ENCODE peak calls at places on chromosome 10, in six cellular contexts. Z is SK-N-SH, V is sigmoid colon, C is stomach, U is prostate gland, R is breast epithelium. E is an unnamed sample.

GRCh38 chr10:29104661-29105369 is 184.1 kb upstream of the LYZL1 start:
- DNase-seq in R (no peak), Z (no peak), V (no peak), C (no peak), U (no peak), E (no peak)

GRCh38 chr10:105793071-105793470 is 1152.0 kb downstream of the SORCS3 start:
- DNase-seq in Z (no peak), U (no peak), C (no peak), V (no peak), R (no peak), E (no peak)

GRCh38 chr10:11714750-11715365 is 27.3 kb upstream of the ECHDC3 start:
- DNase-seq in U (no peak), R (no peak), V (no peak), C (no peak), Z (no peak), E (no peak)

GRCh38 chr10:71714055-71714454 is 5.5 kb downstream of the C10orf105 start:
- DNase-seq in Z (no peak), R (no peak), C (no peak), U (no peak), V (no peak), E (no peak)

GRCh38 chr10:65231148-65231547 is 1694.7 kb upstream of the LRRTM3 start:
- DNase-seq in Z (no peak), C (no peak), V (no peak), U (no peak), R (no peak), E (no peak)

GRCh38 chr10:70379581-70380176 is 2.7 kb downstream of the LRRC20 start:
- DNase-seq in U (no peak), V (no peak), Z (peak; percentile 64), R (no peak), C (no peak), E (peak; percentile 30)

GRCh38 chr10:96703358-96703757 is 17.0 kb downstream of the PIK3AP1 start:
- DNase-seq in C (no peak), R (no peak), U (no peak), V (no peak), Z (no peak), E (no peak)

GRCh38 chr10:110706690-110707098 is 62.6 kb downstream of the RBM20 start:
- DNase-seq in Z (no peak), V (no peak), C (no peak), U (no peak), R (no peak), E (no peak)

GRCh38 chr10:98172495-98172894 is 38.0 kb downstream of the R3HCC1L start:
- DNase-seq in U (no peak), Z (no peak), R (no peak), C (no peak), V (no peak), E (no peak)

GRCh38 chr10:92575961-92576360 is 2.1 kb upstream of the IDE start:
- DNase-seq in V (no peak), C (no peak), U (no peak), Z (no peak), R (no peak), E (peak; percentile 81)

GRCh38 chr10:88114368-88114767 is 250.9 kb downstream of the PTEN start:
- DNase-seq in V (no peak), Z (peak; percentile 36), R (no peak), C (peak; percentile 65), U (no peak), E (no peak)

GRCh38 chr10:122165492-122165832 is 105.6 kb upstream of the BTBD16 start:
- DNase-seq in R (no peak), C (no peak), U (no peak), Z (no peak), V (no peak), E (no peak)

GRCh38 chr10:122163182-122164027 is 107.7 kb upstream of the BTBD16 start:
- DNase-seq in U (no peak), R (no peak), Z (peak; percentile 83), C (no peak), V (no peak), E (no peak)

GRCh38 chr10:122162566-122163181 is 108.4 kb upstream of the BTBD16 start:
- DNase-seq in V (no peak), U (no peak), Z (peak; percentile 71), C (peak; percentile 56), R (no peak), E (no peak)

GRCh38 chr10:122164815-122165491 is 106.1 kb upstream of the BTBD16 start:
- DNase-seq in V (no peak), R (no peak), Z (no peak), C (peak; percentile 60), U (no peak), E (no peak)

GRCh38 chr10:122164028-122164601 is 107.0 kb upstream of the BTBD16 start:
- DNase-seq in V (no peak), Z (peak; percentile 82), R (no peak), C (no peak), U (no peak), E (no peak)
- TF ChIP-seq POLR2AphosphoS5 in V (no peak), Z (no peak), R (no peak), C (no peak), U (no peak), E (no peak)

GRCh38 chr10:31887850-31888249 is 40.8 kb downstream of the ARHGAP12 start:
- DNase-seq in R (no peak), V (no peak), U (no peak), C (no peak), Z (no peak), E (no peak)
- H3K27me3 ChIP-seq in R (no peaks in the 10 kb centered on the region), V (no peaks in the 10 kb centered on the region), U (no peaks in the 10 kb centered on the region), C (no peaks in the 10 kb centered on the region), Z (no peaks in the 10 kb centered on the region), E (no peaks in the 10 kb centered on the region)

GRCh38 chr10:49140306-49141175 is 6.7 kb upstream of the FAM170B start:
- DNase-seq in U (no peak), C (no peak), Z (no peak), R (no peak), V (no peak), E (no peak)

GRCh38 chr10:49138361-49138891 is 4.6 kb upstream of the FAM170B start:
- DNase-seq in Z (no peak), C (no peak), V (no peak), U (no peak), R (no peak), E (no peak)

GRCh38 chr10:49139866-49140195 is 6.0 kb upstream of the FAM170B start:
- DNase-seq in C (no peak), U (no peak), Z (no peak), R (no peak), V (no peak), E (no peak)

GRCh38 chr10:49141541-49142332 is 7.9 kb upstream of the FAM170B start:
- DNase-seq in Z (no peak), R (no peak), V (no peak), U (no peak), C (no peak), E (no peak)

DNA sequence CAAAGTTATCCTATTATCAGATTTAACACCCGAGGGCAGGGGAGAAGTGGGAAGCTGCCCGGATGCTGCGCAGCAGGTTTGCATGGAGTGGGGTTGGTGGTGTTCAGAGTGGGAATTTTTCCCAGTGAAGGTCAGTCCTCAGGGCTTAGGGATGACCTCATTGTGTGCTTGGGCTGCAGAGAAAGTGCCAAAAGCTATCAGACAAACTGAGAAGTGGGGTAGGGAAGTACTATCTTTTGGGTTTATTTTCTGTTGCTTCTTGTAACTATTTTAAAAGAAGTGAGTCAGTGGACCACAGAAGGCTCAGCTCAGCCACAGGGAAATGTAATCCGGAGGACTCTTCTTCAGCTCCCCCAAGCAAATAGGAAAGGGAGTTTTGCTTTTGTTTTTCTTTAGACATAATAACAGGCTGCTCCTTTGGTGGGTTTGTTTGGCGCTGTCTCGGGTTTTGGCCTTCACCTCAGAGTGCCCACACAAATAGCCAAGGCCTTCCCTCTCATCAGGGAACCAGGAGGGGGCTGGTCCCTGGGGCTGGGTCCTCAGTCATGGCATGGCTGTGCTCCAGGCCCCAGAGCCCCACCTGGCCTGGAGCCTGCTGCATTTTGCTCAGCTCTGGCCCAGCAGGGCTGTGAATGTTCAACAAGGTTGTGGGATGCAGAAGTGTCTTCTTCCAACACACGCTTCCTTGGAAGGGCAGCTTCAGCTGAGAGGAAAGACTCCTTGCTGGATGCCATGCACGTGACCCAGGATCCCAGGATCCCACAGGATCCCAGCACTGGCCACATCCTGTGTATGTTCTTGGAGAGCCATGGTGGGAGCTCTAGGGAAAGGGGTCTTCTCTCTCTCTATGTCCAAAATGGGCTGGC is 5.4 kb upstream of the FAM170B start:
- DNase-seq in V (no peak), Z (no peak), U (no peak), R (no peak), C (no peak), E (no peak)
- H3K27ac ChIP-seq in V (peak overlapping the region; percentile 65), Z (peak overlapping the region; percentile 62), U (peak overlapping the region; percentile 30), R (peak overlapping the region; percentile 68), C (peak overlapping the region; percentile 73), E (no peak overlapping the region)

DNA sequence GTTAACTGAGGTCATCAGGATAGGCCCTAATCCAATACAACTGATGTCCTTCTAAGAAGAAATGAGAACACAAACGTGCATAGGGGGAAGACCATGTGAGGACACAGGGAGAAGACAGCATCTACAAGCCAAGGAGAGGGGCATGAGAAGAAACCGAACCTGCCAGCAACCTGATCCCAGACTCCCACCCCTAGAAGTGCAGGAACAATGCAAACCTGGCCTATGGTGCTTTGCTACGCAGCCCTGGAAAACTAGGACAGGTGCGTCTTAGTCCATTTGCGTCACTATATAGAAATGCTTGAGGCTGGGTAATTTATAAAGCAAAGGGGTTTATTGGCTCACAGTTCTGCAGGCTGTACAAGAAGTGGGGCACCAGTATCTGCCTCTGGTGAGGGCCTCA is 322.6 kb upstream of the ZNF32 start:
- DNase-seq in R (no peak), V (no peak), U (no peak), Z (no peak), C (no peak), E (no peak)
- TF ChIP-seq POLR2AphosphoS5 in R (no peak), V (no peak), U (no peak), Z (no peak), C (no peak), E (no peak)

GRCh38 chr10:49368256-49368655 is 27.6 kb downstream of the DRGX start:
- DNase-seq in U (no peak), V (peak; percentile 37), C (no peak), Z (no peak), R (no peak), E (no peak)

GRCh38 chr10:49369216-49370162 is 26.4 kb downstream of the DRGX start:
- DNase-seq in U (no peak), R (no peak), V (no peak), C (no peak), Z (no peak), E (no peak)

GRCh38 chr10:49365675-49366415 is 30.0 kb downstream of the DRGX start:
- DNase-seq in U (no peak), Z (no peak), C (no peak), V (peak; percentile 57), R (no peak), E (no peak)

GRCh38 chr10:49366460-49366859 is 29.4 kb downstream of the DRGX start:
- DNase-seq in R (no peak), V (no peak), U (no peak), C (no peak), Z (no peak), E (no peak)

DNA sequence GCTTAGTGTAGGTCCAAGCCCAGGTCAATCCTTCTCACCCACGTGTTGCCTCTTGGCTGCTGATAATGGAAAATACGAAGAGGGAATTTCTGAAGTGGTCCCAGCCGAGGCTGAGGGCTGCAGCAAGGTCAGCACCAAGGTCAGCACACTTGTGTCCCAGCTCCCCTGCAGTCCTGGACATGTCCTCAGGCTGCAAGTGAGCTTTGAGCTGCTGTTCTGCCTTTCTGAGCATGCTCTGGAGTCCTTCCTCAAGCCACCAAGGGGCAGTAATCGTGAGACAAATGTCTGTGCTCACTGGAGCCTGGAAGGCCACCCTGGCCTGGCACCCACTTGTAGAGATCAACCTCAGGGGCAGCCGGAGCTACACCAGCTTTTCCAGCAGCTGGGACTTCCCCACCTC is 28.3 kb downstream of the DRGX start:
- DNase-seq in C (no peak), U (no peak), Z (no peak), V (no peak), R (no peak), E (no peak)
- H3K27me3 ChIP-seq in C (no peaks in the 10 kb centered on the region), U (no peaks in the 10 kb centered on the region), Z (no peaks in the 10 kb centered on the region), V (no peaks in the 10 kb centered on the region), R (no peaks in the 10 kb centered on the region), E (no peaks in the 10 kb centered on the region)